ENCODE peak calls at places on chromosomes 13 and 19, in eight cellular contexts. K is gastrocnemius medialis, V is colonic mucosa, O is DND-41, U is H9, P is tibial artery, I is PC-9, E is dorsolateral prefrontal cortex. C is an unnamed sample.

GRCh38 chr19:43468354-43469159 is 3.1 kb upstream of the LYPD3 start:
- DNase-seq in O (no peak), I (no peak), P (no peak), U (no peak), K (no peak), V (no peak), E (no peak), C (no peak)

GRCh38 chr13:42836930-42837329 is 55.5 kb downstream of the FAM216B start:
- DNase-seq in E (no peak), U (no peak), P (no peak), V (no peak), K (no peak), I (no peak), O (no peak), C (no peak)

GRCh38 chr19:17996826-17997316 is 11.1 kb upstream of the ARRDC2 start:
- DNase-seq in K (peak; percentile 78), P (peak; percentile 91), U (peak; percentile 84), E (peak; percentile 89), V (peak; percentile 91), O (peak; percentile 78), I (peak; percentile 89), C (peak; percentile 83)

GRCh38 chr19:34325181-34325580 is 39.8 kb upstream of the GPI start:
- DNase-seq in U (no peak), E (no peak), K (no peak), P (no peak), V (no peak), O (no peak), I (no peak), C (no peak)

GRCh38 chr19:15300533-15301194 is 31.7 kb downstream of the BRD4 start:
- DNase-seq in I (no peak), P (no peak), K (no peak), V (no peak), O (peak; percentile 53), U (no peak), E (no peak), C (no peak)

GRCh38 chr19:44003461-44004134 is 841 bp downstream of the ZNF230 start:
- DNase-seq in O (peak; percentile 20), P (no peak), V (peak; percentile 24), U (no peak), K (no peak), E (no peak), I (no peak), C (no peak)

GRCh38 chr13:109196896-109197295 is 567.5 kb downstream of the MYO16 start:
- DNase-seq in U (peak; percentile 67), K (no peak), E (no peak), P (no peak), I (no peak), V (no peak), O (no peak), C (no peak)

GRCh38 chr13:25375727-25376358 is 4.1 kb downstream of the ATP8A2 start:
- DNase-seq in U (peak; percentile 61), K (no peak), I (peak; percentile 18), O (peak; percentile 50), P (no peak), E (no peak), V (peak; percentile 22), C (no peak)

GRCh38 chr19:34639491-34640085 is 37.4 kb downstream of the SCGB2B2 start:
- DNase-seq in U (peak; percentile 61), I (peak; percentile 18), O (peak; percentile 64), E (no peak), K (peak; percentile 35), P (no peak), V (peak; percentile 71), C (peak; percentile 54)

GRCh38 chr13:27293873-27294515 is 23.4 kb downstream of the RASL11A start:
- DNase-seq in P (no peak), E (no peak), U (no peak), I (no peak), K (no peak), V (no peak), O (no peak), C (peak; percentile 9)

GRCh38 chr19:13796301-13797057 is 1.2 kb downstream of the ZSWIM4 start:
- DNase-seq in P (peak; percentile 94), I (peak; percentile 78), U (peak; percentile 74), E (no peak), O (no peak), K (peak; percentile 78), V (peak; percentile 51), C (no peak)

GRCh38 chr13:60351326-60351725 is 45.7 kb upstream of the TDRD3 start:
- DNase-seq in E (no peak), V (no peak), O (no peak), U (no peak), I (peak; percentile 38), P (no peak), K (peak; percentile 11), C (no peak)

GRCh38 chr19:41218615-41219507 is at the start of gene AXL:
- DNase-seq in V (peak; percentile 59), E (no peak), I (peak; percentile 87), P (peak; percentile 97), U (peak; percentile 91), K (peak; percentile 76), O (no peak), C (no peak)

GRCh38 chr13:72585254-72585653 is 142.2 kb downstream of the MZT1 start:
- DNase-seq in E (no peak), K (no peak), O (no peak), P (no peak), U (no peak), I (no peak), V (no peak), C (no peak)

GRCh38 chr19:793775-794174 is 3.5 kb upstream of the PTBP1 start:
- DNase-seq in I (no peak), E (no peak), O (no peak), P (no peak), K (no peak), V (no peak), U (peak; percentile 30), C (no peak)

GRCh38 chr13:32010137-32010536 is 21.4 kb upstream of the FRY start:
- DNase-seq in K (no peak), E (no peak), P (no peak), I (no peak), U (no peak), V (no peak), O (no peak), C (no peak)

GRCh38 chr13:32011971-32012370 is 19.6 kb upstream of the FRY start:
- DNase-seq in V (no peak), E (no peak), U (no peak), O (no peak), K (no peak), I (no peak), P (no peak), C (no peak)

GRCh38 chr13:32007494-32007893 is 24.1 kb upstream of the FRY start:
- DNase-seq in E (no peak), U (no peak), I (no peak), O (no peak), K (no peak), V (no peak), P (no peak), C (no peak)

GRCh38 chr13:32009362-32009761 is 22.2 kb upstream of the FRY start:
- DNase-seq in O (no peak), U (no peak), K (no peak), V (no peak), E (no peak), P (no peak), I (no peak), C (no peak)

GRCh38 chr13:32008518-32009175 is 22.9 kb upstream of the FRY start:
- DNase-seq in O (no peak), K (no peak), V (no peak), E (no peak), I (no peak), P (no peak), U (no peak), C (no peak)
- H3K27ac ChIP-seq in O (no peak overlapping the region), K (no peak overlapping the region), V (no peak overlapping the region), E (no peak overlapping the region), I (no peak overlapping the region), P (no peak overlapping the region), U (no peak overlapping the region), C (no peak overlapping the region)

GRCh38 chr13:110944121-110944967 is 29.5 kb upstream of the ANKRD10 start:
- DNase-seq in P (no peak), I (peak; percentile 33), O (peak; percentile 42), U (peak; percentile 57), V (no peak), E (no peak), K (peak; percentile 39), C (no peak)
- TF ChIP-seq CTCF in P (peak; percentile 52), I (peak; percentile 76), O (peak; percentile 80), U (peak; percentile 68), V (peak; percentile 28), E (peak; percentile 19), K (peak; percentile 36), C (no peak)

GRCh38 chr19:47415953-47416666 is 3.2 kb downstream of the MEIS3 start:
- DNase-seq in I (no peak), E (no peak), K (no peak), U (no peak), O (no peak), V (no peak), P (no peak), C (no peak)
- H3K27me3 ChIP-seq in I (peaks cover 90% of the 10 kb centered on the region), E (peaks cover 40% of the 10 kb centered on the region), K (peaks cover 59% of the 10 kb centered on the region), U (peaks cover 13% of the 10 kb centered on the region), O (peaks cover 14% of the 10 kb centered on the region), V (peaks cover 29% of the 10 kb centered on the region), P (peaks cover 75% of the 10 kb centered on the region), C (peaks cover 52% of the 10 kb centered on the region)

DNA sequence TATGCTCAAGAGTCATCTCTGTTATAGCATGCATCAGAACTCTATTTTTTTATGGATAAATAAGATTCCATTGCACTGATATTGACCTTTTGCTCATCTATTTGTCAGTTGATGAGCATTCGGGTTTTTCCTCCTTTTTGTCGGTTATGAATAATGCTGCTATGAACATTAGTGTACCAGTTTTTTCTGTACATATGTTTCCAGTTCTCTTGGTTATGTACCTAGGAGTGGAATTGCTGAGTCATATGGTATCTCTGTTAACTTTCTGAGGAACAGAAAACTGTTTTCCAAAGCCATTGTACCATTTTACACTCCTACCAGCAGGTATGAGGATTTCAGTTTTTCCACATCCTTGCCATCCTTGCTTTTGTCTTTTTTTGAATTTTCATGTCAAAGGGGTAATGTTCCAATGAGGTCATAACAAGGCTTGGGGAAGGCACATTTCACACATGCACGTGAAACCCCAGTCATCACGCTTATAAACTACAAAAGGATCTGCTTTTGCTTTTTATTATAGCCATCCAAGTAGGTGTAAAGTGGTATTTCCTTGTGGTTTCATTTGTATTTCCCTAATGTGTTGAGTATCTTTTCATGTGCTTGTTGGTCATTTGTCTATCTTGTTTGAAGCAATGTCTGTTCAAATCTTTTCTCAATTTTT is 14.6 kb downstream of the KBTBD7 start:
- DNase-seq in O (no peak), I (no peak), U (no peak), E (no peak), P (no peak), K (no peak), V (no peak), C (no peak)
- H3K27ac ChIP-seq in O (no peak overlapping the region), I (no peak overlapping the region), U (no peak overlapping the region), E (no peak overlapping the region), P (no peak overlapping the region), K (no peak overlapping the region), V (no peak overlapping the region), C (no peak overlapping the region)

DNA sequence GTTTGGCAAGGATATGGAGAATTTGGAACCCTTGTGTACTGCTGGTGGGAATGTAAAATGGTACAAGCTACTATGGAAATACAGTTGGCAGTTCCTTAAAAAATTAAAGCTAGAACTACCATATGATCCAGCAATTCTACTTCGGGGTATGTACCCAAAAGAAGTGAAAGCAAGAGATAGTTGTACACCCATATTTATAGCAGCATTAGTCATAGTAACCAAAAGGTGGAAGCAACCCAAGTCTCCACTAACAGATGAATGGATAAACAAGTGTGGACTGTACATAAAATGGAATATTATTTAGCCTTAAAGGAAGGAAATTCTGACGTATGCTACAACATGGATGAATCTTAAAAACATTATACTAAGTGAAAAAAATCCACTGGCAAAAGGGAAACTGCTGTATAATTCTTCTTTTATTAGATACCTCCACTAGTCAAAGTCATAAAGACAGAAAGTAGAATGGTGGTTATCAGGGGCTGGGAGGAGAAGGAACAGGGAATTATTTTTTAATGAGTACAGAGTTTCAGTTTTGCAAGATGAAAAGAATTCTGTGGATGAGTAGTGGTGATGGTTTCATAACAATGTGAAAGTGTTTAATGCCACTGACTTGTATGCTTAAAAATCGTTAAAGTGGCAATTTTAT is 141.6 kb downstream of the RXFP2 start:
- DNase-seq in V (no peak), U (no peak), I (no peak), P (no peak), E (no peak), O (no peak), K (no peak), C (no peak)
- TF ChIP-seq CTCF in V (no peak), U (no peak), I (no peak), P (no peak), E (no peak), O (no peak), K (no peak), C (no peak)